ENCODE peak calls at places on chromosomes 6 and 20, in six cellular contexts. W is A549, Q is GM23248, X is IMR-90, Y is mesendoderm, C is GM23338. R is an unnamed sample. For H3K4me1, the result is how much of the 10 kb centered on the place peaks cover.

GRCh38 chr6:7216941-7217621 is 95.9 kb downstream of the SSR1 start:
- DNase-seq in C (peak), Q (no peak), W (no peak), Y (peak), X (no peak), R (no peak)

GRCh38 chr20:14882846-14883245 is 545.4 kb upstream of the FLRT3 start:
- DNase-seq in Q (no peak), W (no peak), C (no peak), X (no peak), Y (no peak), R (no peak)

GRCh38 chr6:134041093-134041492 is 11.3 kb downstream of the SLC2A12 start:
- DNase-seq in X (peak), C (no peak), Y (no peak), W (peak), Q (peak), R (peak)

GRCh38 chr6:35051997-35052583 is 89.0 kb downstream of the TCP11 start:
- DNase-seq in Y (no peak), W (no peak), X (no peak), Q (no peak), C (no peak), R (no peak)

GRCh38 chr6:92779758-92780157 is 639.6 kb downstream of the EPHA7 start:
- DNase-seq in Y (no peak), X (peak), Q (peak), W (no peak), C (no peak), R (peak)

GRCh38 chr6:14966111-14966901 is 279.6 kb upstream of the JARID2 start:
- DNase-seq in X (peak), W (no peak), Y (peak), Q (peak), C (peak), R (no peak)

GRCh38 chr20:58695084-58695722 is 2.6 kb downstream of the NPEPL1 start:
- DNase-seq in Q (no peak), Y (peak), C (no peak), X (no peak), W (no peak), R (no peak)

GRCh38 chr6:127136786-127137185 is 18.3 kb downstream of the RSPO3 start:
- DNase-seq in C (no peak), Y (no peak), W (no peak), X (no peak), Q (no peak), R (no peak)

GRCh38 chr6:15044948-15045347 is 200.9 kb upstream of the JARID2 start:
- DNase-seq in W (no peak), Q (no peak), Y (no peak), X (no peak), C (no peak), R (no peak)

GRCh38 chr6:13014551-13015378 is 298.2 kb downstream of the PHACTR1 start:
- DNase-seq in Y (peak), C (peak), X (no peak), W (no peak), Q (peak), R (peak)

GRCh38 chr6:41208439-41209106 is 7.6 kb upstream of the TREML2 start:
- DNase-seq in W (no peak), Q (no peak), X (no peak), Y (no peak), C (no peak), R (no peak)
- H3K4me2 ChIP-seq in W (no peak), Q (no peak), X (no peak), Y (no peak), C (no peak), R (no peak)

GRCh38 chr6:145110109-145110508 is 625.2 kb downstream of the EPM2A start:
- DNase-seq in Y (no peak), W (no peak), X (no peak), Q (no peak), C (no peak), R (no peak)
- H3K4me1 ChIP-seq in Y (under half), W (under half), X (under half), Q (under half), C (under half), R (under half)

DNA sequence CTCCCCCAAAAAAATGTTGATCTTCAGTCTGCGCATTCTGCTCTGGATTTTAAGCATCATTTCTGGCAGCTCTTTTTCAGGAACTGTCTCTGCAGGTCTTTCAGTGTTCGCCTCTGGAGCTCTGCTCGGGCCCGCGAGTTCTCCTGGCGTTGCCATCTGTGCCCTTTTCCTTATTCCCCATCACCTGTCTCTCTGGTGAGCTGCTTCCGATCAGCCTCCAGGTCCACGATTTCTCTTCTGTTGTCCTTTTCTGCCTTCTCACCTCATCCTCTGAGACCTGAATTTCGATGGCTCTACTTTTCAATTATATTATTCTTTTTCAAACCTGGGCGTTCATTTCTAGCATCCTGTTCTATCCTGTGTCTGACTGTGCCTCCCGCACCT is 590 bp upstream of the MAP1LC3A start:
- DNase-seq in X (no peak), W (no peak), Y (no peak), C (no peak), Q (peak), R (no peak)
- H3K4me3 ChIP-seq in X (peak), W (peak), Y (peak), C (peak), Q (peak), R (peak)

DNA sequence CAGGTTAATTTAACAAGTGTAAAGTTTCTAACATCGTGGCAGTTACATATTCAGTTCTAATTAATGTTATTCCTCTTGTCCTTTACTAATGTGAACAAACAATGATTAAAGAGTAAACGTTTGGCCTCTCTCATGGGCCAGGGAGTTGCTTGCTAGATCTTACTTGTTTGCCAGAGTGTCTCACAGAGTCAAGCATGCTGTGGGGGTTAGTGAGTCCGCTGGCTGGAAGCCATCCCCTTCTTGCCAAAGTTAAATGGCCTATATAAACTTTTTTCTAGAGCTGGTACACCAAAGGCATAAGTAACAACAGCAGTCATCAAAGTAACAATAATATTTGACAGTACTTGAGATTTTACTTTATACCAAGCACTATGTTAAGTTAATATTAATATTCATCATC is 224.4 kb downstream of the RFPL4B start:
- DNase-seq in W (no peak), Q (peak), C (no peak), X (peak), Y (no peak), R (peak)
- H3K4me2 ChIP-seq in W (no peak), Q (peak), C (no peak), X (no peak), Y (no peak), R (no peak)

DNA sequence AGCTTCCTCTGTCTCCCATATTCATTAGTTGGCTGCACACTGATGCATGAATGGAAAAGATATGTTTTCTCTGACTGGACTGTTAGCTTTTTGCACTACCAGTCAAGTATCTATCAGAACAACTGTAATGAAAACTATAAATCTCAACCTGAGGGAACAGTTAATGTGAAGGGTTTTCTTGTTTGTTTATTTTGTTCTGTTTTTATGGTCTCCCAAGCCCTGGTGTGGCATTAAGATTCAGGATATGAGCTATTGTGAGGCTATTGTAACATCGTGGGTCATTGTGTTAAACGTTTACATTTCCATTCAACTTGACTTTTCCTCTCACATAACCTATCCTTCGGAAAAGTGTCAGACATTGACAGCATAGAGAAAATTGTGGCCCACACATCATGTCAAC is 102.4 kb upstream of the FAM8A1 start:
- DNase-seq in W (no peak), Y (no peak), Q (no peak), C (no peak), X (no peak), R (no peak)
- H3K4me1 ChIP-seq in W (under half), Y (under half), Q (under half), C (under half), X (under half), R (under half)

DNA sequence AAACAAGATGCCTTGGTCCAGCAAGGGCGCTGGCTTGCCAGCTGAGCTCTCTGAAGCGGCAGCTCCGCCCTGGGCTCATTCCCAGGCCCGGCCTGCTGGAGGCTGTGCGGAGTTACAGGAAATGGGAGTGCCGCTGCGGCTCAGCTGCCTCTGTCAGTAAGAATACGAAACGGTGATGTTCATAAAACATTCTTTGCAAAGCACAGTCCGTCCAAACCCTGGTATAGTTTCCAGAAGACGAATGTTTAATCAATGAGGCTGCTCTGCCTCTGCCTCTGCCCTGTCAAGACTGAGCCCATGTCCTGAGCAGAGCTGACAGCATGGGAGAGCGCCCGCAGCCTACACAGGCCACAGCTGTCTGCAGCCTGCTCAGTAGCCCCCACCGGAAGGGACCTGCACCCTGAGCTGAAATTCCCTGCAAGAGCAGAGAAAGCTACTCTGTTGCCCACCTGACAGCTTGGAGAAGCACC is 153.3 kb upstream of the SNX9 start:
- DNase-seq in C (peak), Y (peak), Q (peak), W (peak), X (peak), R (peak)
- H3K4me3 ChIP-seq in C (no peak), Y (no peak), Q (peak), W (no peak), X (no peak), R (no peak)

GRCh38 chr20:50788045-50788867 is 6.6 kb upstream of the BCAS4 start:
- DNase-seq in W (peak), Q (peak), X (peak), Y (peak), C (no peak), R (peak)
- H3K4me2 ChIP-seq in W (peak), Q (peak), X (peak), Y (no peak), C (no peak), R (peak)